ENCODE peak calls at places on chromosomes 16 and 17, in four cellular contexts. H is ovary, E is HCT116, A is prostate gland. B is an unnamed sample.

GRCh38 chr16:15434425-15435215 is at the start of gene BMERB1:
- DNase-seq in H (peak), E (peak), A (no peak), B (peak)

GRCh38 chr17:41494524-41494923 is 4.8 kb upstream of the KRT36 start:
- DNase-seq in H (no peak), E (no peak), A (no peak), B (peak)

GRCh38 chr17:1561420-1562177 is 993 bp downstream of the PITPNA start:
- DNase-seq in H (no peak), E (no peak), A (no peak), B (no peak)

GRCh38 chr17:74776990-74777389 is 845 bp upstream of the NAT9 start:
- DNase-seq in H (no peak), E (no peak), A (no peak), B (no peak)

GRCh38 chr16:64933890-64934289 is 188.0 kb downstream of the CDH11 start:
- DNase-seq in H (no peak), E (no peak), A (no peak), B (no peak)

GRCh38 chr17:2394775-2395191 is 6.1 kb downstream of the MNT start:
- DNase-seq in H (peak), E (no peak), A (no peak), B (no peak)

GRCh38 chr17:66448008-66448644 is 145.7 kb downstream of the PRKCA start:
- DNase-seq in H (no peak), E (no peak), A (no peak), B (no peak)

GRCh38 chr16:46690281-46691178 is 1.1 kb downstream of the ORC6 start:
- DNase-seq in H (no peak), E (no peak), A (no peak), B (no peak)

GRCh38 chr16:12794486-12795399 is 8.9 kb downstream of the CPPED1 start:
- DNase-seq in H (peak), E (no peak), A (no peak), B (no peak)

GRCh38 chr17:78000351-78000750 is 41.8 kb downstream of the TNRC6C start:
- DNase-seq in H (no peak), E (no peak), A (no peak), B (peak)

GRCh38 chr17:64358261-64358788 is 32.3 kb downstream of the PECAM1 start:
- DNase-seq in H (no peak), E (no peak), A (no peak), B (no peak)

GRCh38 chr16:3532741-3533140 is 31.9 kb downstream of the CLUAP1 start:
- DNase-seq in H (no peak), E (no peak), A (no peak), B (no peak)

GRCh38 chr17:1945621-1946020 is 79.5 kb downstream of the RTN4RL1 start:
- DNase-seq in H (no peak), E (no peak), A (no peak), B (no peak)

GRCh38 chr17:34051046-34051445 is 204.0 kb upstream of the CCL2 start:
- DNase-seq in H (no peak), E (no peak), A (no peak), B (no peak)

GRCh38 chr17:72580321-72581127 is 459.7 kb downstream of the SOX9 start:
- DNase-seq in H (no peak), E (no peak), A (peak), B (no peak)

GRCh38 chr16:79283578-79283977 is 317.0 kb downstream of the MAF start:
- DNase-seq in H (no peak), E (no peak), A (no peak), B (no peak)

GRCh38 chr16:2236362-2237075 is at the start of gene DNASE1L2:
- DNase-seq in H (peak), E (no peak), A (no peak), B (no peak)

GRCh38 chr17:50532452-50533024 is at the start of gene EPN3:
- DNase-seq in H (peak), E (peak), A (peak), B (no peak)

GRCh38 chr16:4674926-4675530 is 18.3 kb upstream of the NUDT16L1 start:
- DNase-seq in H (no peak), E (no peak), A (no peak), B (no peak)

GRCh38 chr17:72691601-72692000 is 400.9 kb downstream of the SLC39A11 start:
- DNase-seq in H (no peak), E (no peak), A (no peak), B (no peak)

GRCh38 chr16:81531415-81531814 is 86.8 kb downstream of the CMIP start:
- DNase-seq in H (no peak), E (no peak), A (peak), B (no peak)

GRCh38 chr17:38455288-38455915 is 27.1 kb downstream of the ARHGAP23 start:
- DNase-seq in H (no peak), E (no peak), A (peak), B (no peak)

GRCh38 chr17:67027031-67027628 is 17.2 kb upstream of the CACNG1 start:
- DNase-seq in H (no peak), E (no peak), A (no peak), B (peak)

GRCh38 chr17:61491981-61492380 is 39.8 kb downstream of the TBX4 start:
- DNase-seq in H (no peak), E (no peak), A (no peak), B (no peak)

GRCh38 chr16:90078594-90078895 is 1.4 kb upstream of the PRDM7 start:
- DNase-seq in H (no peak), E (no peak), A (no peak), B (no peak)

GRCh38 chr16:73028263-73028662 is 19.7 kb downstream of the ZFHX3 start:
- DNase-seq in H (no peak), E (no peak), A (no peak), B (no peak)

GRCh38 chr16:30076276-30076791 is 540 bp downstream of the PPP4C start:
- DNase-seq in H (no peak), E (no peak), A (no peak), B (no peak)

GRCh38 chr17:28944862-28945741 is 6.2 kb downstream of the PHF12 start:
- DNase-seq in H (no peak), E (no peak), A (no peak), B (no peak)

GRCh38 chr16:56332464-56333079 is 92.8 kb downstream of the AMFR start:
- DNase-seq in H (peak), E (peak), A (no peak), B (peak)

GRCh38 chr16:50228364-50228868 is 37.9 kb upstream of the ADCY7 start:
- DNase-seq in H (no peak), E (no peak), A (no peak), B (no peak)

GRCh38 chr16:66920924-66921680 is 2.4 kb upstream of the CDH16 start:
- DNase-seq in H (no peak), E (no peak), A (no peak), B (no peak)

GRCh38 chr16:17437142-17437720 is 33.5 kb downstream of the XYLT1 start:
- DNase-seq in H (no peak), E (no peak), A (no peak), B (no peak)

GRCh38 chr17:44865231-44865660 is 17.6 kb downstream of the HIGD1B start:
- DNase-seq in H (peak), E (peak), A (peak), B (peak)
- TF ChIP-seq POLR2A in H (no peak), E (no peak), A (no peak), B (no peak)

GRCh38 chr17:81899514-81900166 is 2.4 kb upstream of the NPB start:
- DNase-seq in H (no peak), E (no peak), A (no peak), B (no peak)
- TF ChIP-seq POLR2A in H (no peak), E (no peak), A (no peak), B (no peak)

DNA sequence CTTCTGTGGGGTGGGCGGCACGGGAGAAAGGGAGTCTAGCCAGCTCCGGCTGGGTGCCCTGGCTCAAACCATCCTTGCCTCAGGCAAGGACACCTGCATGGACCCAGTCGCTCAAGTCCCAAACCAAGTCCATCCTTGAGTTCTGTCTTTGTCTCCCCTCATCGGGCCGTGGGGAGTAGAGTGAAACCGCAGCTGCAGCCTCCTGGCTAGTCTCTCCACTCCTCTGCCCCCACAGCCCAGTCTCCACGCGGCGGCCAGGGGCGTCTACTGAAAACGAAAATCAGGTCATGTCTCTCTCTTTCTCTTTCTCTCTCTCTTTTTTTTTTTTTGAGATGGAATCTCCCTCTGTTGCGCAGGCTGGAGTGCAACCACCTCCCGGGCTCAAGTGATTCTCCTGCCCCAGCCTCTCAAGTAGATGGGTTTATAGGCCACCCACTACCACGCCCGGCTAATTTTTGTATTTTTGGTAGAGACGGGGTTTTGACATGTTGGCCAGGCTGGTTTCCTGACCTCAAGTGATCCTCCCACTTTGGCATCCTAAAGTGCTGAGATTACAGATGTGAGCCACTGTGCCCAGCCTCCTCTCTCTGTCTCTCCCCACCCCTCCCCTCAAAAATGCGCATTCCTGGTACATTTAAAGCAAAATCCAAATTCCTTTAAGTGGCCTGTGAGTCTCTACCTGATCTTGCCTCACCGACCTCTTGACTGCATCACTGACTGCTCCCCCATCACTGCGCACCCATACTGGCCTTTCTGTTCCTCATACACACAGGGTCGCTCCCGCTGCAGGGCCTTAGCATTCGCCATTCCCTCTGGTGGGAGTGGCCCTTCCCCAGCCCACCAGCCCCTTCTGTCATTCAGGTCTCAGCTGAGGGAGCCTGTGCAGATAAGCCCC is 17.7 kb upstream of the RMI2 start:
- DNase-seq in H (no peak), E (no peak), A (no peak), B (no peak)
- TF ChIP-seq POLR2A in H (no peak), E (no peak), A (no peak), B (no peak)

DNA sequence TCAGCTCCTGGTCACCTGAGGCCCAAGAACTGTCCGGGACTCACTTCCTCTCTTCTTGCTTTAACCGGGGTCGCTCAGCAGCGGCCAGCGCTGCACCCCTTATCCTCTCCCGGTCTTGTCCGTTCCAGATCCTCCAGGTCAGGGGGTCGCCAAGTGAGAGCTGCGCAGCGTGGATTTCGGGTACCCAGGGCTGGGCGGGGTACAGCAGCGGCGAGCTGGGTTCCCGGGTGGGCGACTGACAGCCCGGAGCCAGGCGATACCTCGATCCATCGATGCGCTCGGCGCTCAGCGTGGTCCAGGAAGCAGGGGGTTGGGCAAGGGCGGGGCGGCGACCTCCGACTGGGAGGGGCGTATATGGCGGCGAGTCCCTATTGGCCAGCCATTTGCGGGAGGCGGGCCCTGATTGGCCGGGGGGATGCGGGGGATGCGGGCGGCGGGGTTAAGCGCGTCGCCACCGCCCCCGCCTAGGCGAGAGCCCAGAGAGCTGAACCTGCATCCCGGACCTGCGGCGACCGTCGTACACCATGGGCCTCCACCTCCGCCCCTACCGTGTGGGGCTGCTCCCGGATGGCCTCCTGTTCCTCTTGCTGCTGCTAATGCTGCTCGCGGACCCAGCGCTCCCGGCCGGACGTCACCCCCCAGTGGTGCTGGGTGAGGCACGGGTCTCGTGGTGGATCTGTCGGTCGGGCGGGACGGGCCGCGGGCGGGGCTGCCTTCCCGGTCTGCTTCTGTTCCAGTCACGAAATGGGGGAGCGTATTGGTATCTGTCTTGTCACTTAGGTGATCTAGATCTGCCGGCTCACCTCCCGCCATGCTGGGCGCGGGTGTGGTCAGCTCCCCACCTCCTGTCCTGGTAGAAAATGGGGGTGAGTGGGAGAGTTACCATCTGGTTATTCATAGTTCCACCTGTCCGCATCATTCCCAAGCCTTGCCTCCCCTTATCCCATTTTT is at the start of gene PLA2G15:
- DNase-seq in H (peak), E (peak), A (peak), B (peak)
- TF ChIP-seq POLR2A in H (peak), E (no peak), A (peak), B (peak)

DNA sequence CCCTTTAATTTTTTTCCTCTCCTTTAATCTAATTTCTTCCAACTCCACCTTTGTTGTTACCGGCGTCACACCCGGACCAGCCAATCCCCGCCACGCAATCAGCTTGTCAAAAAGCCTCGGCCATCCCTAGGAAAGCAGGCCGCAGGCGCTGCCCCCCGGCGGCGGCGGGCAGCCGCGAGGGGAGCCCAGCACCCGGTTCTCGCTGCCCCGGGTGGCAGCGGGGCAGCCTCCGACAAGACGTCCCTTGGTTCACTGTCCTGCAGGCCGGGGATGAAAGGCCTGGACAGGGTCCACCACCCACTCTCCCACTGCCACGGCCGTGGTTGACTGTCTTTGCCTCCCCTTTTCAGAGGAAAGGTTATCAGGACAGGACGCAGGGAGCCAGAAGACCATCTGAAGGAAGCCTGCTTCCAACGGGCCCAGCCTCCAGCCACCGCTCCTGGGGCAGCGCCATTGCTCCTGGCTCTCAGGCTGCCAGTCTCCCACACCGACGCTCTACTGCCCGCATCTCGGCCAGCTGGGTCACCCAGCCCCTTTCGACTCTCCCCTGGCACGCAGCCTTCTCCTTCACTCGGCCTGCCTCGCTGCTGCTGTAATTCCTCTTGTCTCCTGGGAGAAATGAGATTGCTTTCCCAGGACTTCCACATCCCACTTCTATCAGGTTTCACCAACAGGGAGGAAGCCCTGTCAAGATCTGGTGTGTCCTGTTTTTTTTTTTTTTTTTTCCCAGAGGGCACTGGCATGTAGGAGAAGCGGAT is 2.8 kb upstream of the UBTF start:
- DNase-seq in H (peak), E (peak), A (peak), B (peak)
- TF ChIP-seq POLR2A in H (peak), E (no peak), A (no peak), B (no peak)

GRCh38 chr17:21039839-21040575 is 2.8 kb downstream of the USP22 start:
- DNase-seq in H (peak), E (peak), A (no peak), B (peak)

GRCh38 chr17:21043296-21044232 is 753 bp upstream of the USP22 start:
- DNase-seq in H (peak), E (peak), A (peak), B (peak)

GRCh38 chr17:21044971-21045370 is 2.2 kb upstream of the USP22 start:
- DNase-seq in H (peak), E (no peak), A (no peak), B (no peak)

GRCh38 chr17:21041753-21042433 is 918 bp downstream of the USP22 start:
- DNase-seq in H (peak), E (peak), A (peak), B (peak)

DNA sequence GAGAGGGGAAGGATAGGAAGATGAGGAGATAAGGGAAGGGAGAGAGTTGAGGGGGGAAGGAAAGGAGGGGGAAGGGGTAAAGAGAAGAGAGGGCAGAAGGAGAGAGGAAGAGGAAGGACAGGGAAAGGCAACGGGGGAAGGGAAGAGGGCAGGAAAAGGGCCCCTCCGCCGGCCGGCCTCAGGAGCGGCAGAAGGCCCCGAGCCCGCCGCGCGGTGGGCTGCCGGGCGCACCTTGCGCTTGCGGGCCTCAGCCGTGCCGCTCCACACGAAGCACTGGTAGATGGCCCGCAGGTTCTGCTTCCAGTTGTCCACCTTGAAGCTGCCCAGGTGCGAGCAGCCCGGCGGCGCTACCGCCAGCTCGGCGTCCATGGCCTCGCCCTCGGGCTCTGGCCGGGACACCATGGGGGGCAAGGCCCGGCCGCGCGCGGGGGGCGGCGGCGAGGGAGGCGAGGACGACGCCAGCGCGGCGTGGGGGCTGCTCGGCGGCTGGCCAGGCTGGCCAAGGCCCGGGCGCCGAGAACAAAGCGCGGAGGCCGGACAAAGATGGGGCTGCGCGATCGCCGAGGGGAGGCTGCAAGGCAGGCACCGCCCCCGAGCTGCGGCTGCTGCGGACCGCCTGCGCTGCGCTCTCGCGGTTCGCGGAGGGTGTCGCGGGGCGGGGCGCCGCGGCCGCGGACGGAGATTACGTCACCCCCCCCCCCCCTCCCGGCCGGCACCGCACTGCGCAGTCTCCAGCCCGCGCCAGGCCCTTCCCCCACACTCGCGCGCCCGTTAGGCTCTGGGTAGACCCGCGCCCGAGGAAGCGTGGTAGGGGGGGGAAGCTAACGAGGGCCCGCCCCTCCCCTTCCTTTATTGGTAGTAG is at the start of gene USP22:
- DNase-seq in H (no peak), E (no peak), A (peak), B (peak)
- TF ChIP-seq POLR2A in H (peak), E (peak), A (peak), B (peak)

DNA sequence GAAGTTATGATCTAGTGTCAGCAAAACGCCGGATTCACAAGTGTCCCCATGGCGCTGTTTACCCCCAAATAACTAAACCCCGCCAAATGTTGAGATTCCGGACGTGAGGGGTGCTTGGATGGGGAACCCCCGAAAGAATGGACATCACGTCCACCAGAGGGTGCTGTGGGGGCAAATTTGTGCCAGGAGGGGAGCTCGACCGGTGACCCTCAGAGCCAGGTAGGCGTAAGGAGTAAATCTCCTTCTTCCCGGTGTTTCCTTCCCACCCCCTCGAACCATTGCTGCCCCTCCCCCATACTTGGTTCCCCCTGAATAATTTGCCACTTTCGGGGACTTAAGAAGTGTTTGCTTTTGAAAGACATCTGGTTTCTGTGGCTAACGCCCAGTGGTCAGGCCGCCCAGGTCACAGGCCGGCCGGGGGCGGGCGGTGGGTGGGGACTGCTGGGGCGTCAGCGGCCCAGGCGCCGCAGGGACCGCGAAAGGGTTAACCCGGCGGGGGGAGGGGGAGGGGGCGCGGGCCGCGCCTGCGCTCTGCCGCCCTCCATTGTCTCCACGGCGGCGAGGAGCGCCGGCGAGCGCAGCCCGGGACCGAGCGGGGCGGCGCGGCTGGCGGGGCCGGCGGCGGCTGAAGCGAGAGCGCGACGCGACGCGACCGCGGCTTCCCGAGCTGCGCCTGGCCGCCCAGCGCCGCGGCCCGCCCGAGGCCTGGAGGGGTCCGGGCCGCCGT is at the start of gene ZNRF1:
- DNase-seq in H (peak), E (peak), A (peak), B (peak)
- TF ChIP-seq POLR2A in H (peak), E (peak), A (no peak), B (peak)